ENCODE peak calls at places on chromosomes 11 and 22, in seven cellular contexts. C is HCT116; V is left lung; G is mammary epithelial cell; F is OCI-LY7; L is CD8-positive, alpha-beta T cell; Y is K562. B is an unnamed sample. For H3K4me1 and H3K36me3, the result is how much of the 10 kb centered on the place peaks cover.

GRCh38 chr11:8070417-8071101 is 10.5 kb upstream of the TUB start:
- DNase-seq in C (peak), V (no peak), G (peak), F (peak), L (no peak), Y (peak), B (no peak)

GRCh38 chr11:22927793-22928192 is 67.5 kb upstream of the CCDC179 start:
- DNase-seq in C (no peak), V (no peak), G (no peak), F (no peak), L (no peak), Y (no peak), B (no peak)

GRCh38 chr22:46057762-46058420 is 80.9 kb upstream of the WNT7B start:
- DNase-seq in C (no peak), V (peak), G (peak), F (peak), L (peak), Y (no peak), B (no peak)

GRCh38 chr22:36285545-36285944 is 32.6 kb downstream of the APOL1 start:
- DNase-seq in C (no peak), V (no peak), G (no peak), F (no peak), L (no peak), Y (no peak), B (no peak)

GRCh38 chr11:111736621-111737055 is 29.6 kb downstream of the PPP2R1B start:
- DNase-seq in C (no peak), V (no peak), G (no peak), F (no peak), L (no peak), Y (no peak), B (no peak)

GRCh38 chr22:50206599-50206998 is 5.8 kb downstream of the SELENOO start:
- DNase-seq in C (no peak), V (peak), G (no peak), F (peak), L (no peak), Y (peak), B (no peak)

GRCh38 chr22:35910013-35910860 is 118.4 kb downstream of the RBFOX2 start:
- DNase-seq in C (no peak), V (no peak), G (no peak), F (no peak), L (no peak), Y (no peak), B (no peak)

GRCh38 chr11:77547863-77548551 is 41.7 kb upstream of the AQP11 start:
- DNase-seq in C (peak), V (no peak), G (peak), F (peak), L (peak), Y (peak), B (peak)

GRCh38 chr11:128174465-128175101 is 412.8 kb downstream of the ETS1 start:
- DNase-seq in C (no peak), V (no peak), G (no peak), F (no peak), L (no peak), Y (no peak), B (no peak)

GRCh38 chr11:133843454-133843987 is 1.8 kb downstream of the SPATA19 start:
- DNase-seq in C (no peak), V (no peak), G (no peak), F (no peak), L (no peak), Y (no peak), B (no peak)

GRCh38 chr11:12331239-12331874 is 46.0 kb upstream of the PARVA start:
- DNase-seq in C (peak), V (peak), G (peak), F (peak), L (peak), Y (peak), B (peak)

GRCh38 chr22:25764270-25765015 is 22.5 kb downstream of the MYO18B start:
- DNase-seq in C (no peak), V (no peak), G (no peak), F (no peak), L (no peak), Y (peak), B (no peak)

GRCh38 chr11:73274722-73275380 is 2.7 kb downstream of the P2RY6 start:
- DNase-seq in C (no peak), V (no peak), G (no peak), F (no peak), L (no peak), Y (no peak), B (no peak)

GRCh38 chr22:38788417-38788816 is 5.5 kb downstream of the DNAL4 start:
- DNase-seq in C (no peak), V (no peak), G (peak), F (no peak), L (no peak), Y (no peak), B (no peak)

GRCh38 chr11:32145282-32145681 is 54.4 kb downstream of the RCN1 start:
- DNase-seq in C (no peak), V (no peak), G (no peak), F (no peak), L (no peak), Y (no peak), B (no peak)

GRCh38 chr11:77602385-77603105 is 12.8 kb downstream of the AQP11 start:
- DNase-seq in C (no peak), V (no peak), G (peak), F (no peak), L (no peak), Y (peak), B (no peak)

GRCh38 chr11:122108192-122108799 is 7.7 kb downstream of the BLID start:
- DNase-seq in C (peak), V (no peak), G (no peak), F (peak), L (no peak), Y (peak), B (no peak)

GRCh38 chr11:17651061-17651460 is 68.3 kb upstream of the MYOD1 start:
- DNase-seq in C (no peak), V (no peak), G (no peak), F (no peak), L (no peak), Y (no peak), B (no peak)

GRCh38 chr11:58707767-58708166 is 24.0 kb downstream of the GLYAT start:
- DNase-seq in C (no peak), V (no peak), G (no peak), F (no peak), L (no peak), Y (no peak), B (no peak)

GRCh38 chr22:20180245-20180630 is 29.4 kb upstream of the CCDC188 start:
- DNase-seq in C (no peak), V (no peak), G (no peak), F (no peak), L (no peak), Y (peak), B (no peak)

GRCh38 chr22:20181194-20181931 is 30.5 kb upstream of the CCDC188 start:
- DNase-seq in C (no peak), V (no peak), G (no peak), F (no peak), L (no peak), Y (no peak), B (no peak)

GRCh38 chr22:20182378-20182777 is 31.5 kb upstream of the CCDC188 start:
- DNase-seq in C (no peak), V (no peak), G (no peak), F (no peak), L (no peak), Y (no peak), B (no peak)

GRCh38 chr22:20179455-20180244 is 28.8 kb upstream of the CCDC188 start:
- DNase-seq in C (no peak), V (no peak), G (no peak), F (no peak), L (no peak), Y (no peak), B (no peak)

GRCh38 chr22:20180640-20181039 is 29.8 kb upstream of the CCDC188 start:
- DNase-seq in C (no peak), V (no peak), G (no peak), F (no peak), L (no peak), Y (no peak), B (no peak)
- H3K4me1 ChIP-seq in C (under half), V (under half), G (under half), F (under half), L (under half), Y (under half), B (under half)

GRCh38 chr22:41437198-41437597 is 9.4 kb downstream of the TOB2 start:
- DNase-seq in C (no peak), V (no peak), G (no peak), F (no peak), L (no peak), Y (no peak), B (no peak)
- H3K36me3 ChIP-seq in C (under half), V (under half), G (under half), F (half or more), L (under half), Y (half or more), B (under half)

DNA sequence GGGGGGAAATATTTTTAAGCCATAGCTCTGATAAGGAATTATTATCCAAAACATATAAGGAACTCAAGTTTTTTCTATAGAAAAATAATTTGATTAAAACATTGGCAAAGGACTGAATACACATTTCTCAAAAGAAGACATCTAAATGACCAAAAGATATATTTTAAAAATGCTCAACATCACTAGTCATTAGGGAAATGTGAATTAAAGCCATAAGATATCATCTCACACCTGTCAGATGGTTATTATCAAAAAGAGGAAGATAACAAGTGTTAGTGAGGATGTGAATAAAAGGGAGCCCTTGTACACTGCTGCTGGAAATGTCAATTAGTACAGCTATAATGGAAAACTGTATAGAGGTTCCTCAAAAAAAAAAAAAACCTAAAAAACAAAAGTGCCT is 425.0 kb downstream of the DYNC2H1 start:
- DNase-seq in C (no peak), V (no peak), G (no peak), F (no peak), L (no peak), Y (no peak), B (no peak)
- H3K27ac ChIP-seq in C (no peak), V (no peak), G (no peak), F (no peak), L (no peak), Y (no peak), B (no peak)

GRCh38 chr22:43475549-43476076 is 63.8 kb downstream of the MPPED1 start:
- DNase-seq in C (no peak), V (no peak), G (no peak), F (no peak), L (no peak), Y (no peak), B (no peak)
- H3K4me1 ChIP-seq in C (under half), V (under half), G (under half), F (under half), L (under half), Y (under half), B (under half)

GRCh38 chr11:45906965-45907591 is at the start of gene FREY1:
- DNase-seq in C (no peak), V (no peak), G (no peak), F (no peak), L (no peak), Y (no peak), B (no peak)
- H3K36me3 ChIP-seq in C (under half), V (under half), G (under half), F (under half), L (under half), Y (under half), B (under half)

GRCh38 chr22:24482998-24483397 is 12.1 kb upstream of the UPB1 start:
- DNase-seq in C (no peak), V (no peak), G (no peak), F (no peak), L (no peak), Y (no peak), B (no peak)

GRCh38 chr22:24485170-24485569 is 10.0 kb upstream of the UPB1 start:
- DNase-seq in C (no peak), V (no peak), G (no peak), F (no peak), L (no peak), Y (no peak), B (no peak)

GRCh38 chr22:24483966-24484545 is 11.1 kb upstream of the UPB1 start:
- DNase-seq in C (no peak), V (no peak), G (no peak), F (no peak), L (no peak), Y (no peak), B (no peak)

GRCh38 chr22:24482586-24482985 is 12.5 kb upstream of the UPB1 start:
- DNase-seq in C (no peak), V (no peak), G (peak), F (no peak), L (no peak), Y (no peak), B (no peak)

GRCh38 chr22:24481641-24482040 is 13.5 kb upstream of the UPB1 start:
- DNase-seq in C (no peak), V (no peak), G (no peak), F (no peak), L (no peak), Y (no peak), B (no peak)
- H3K27ac ChIP-seq in C (no peak), V (peak), G (peak), F (no peak), L (no peak), Y (no peak), B (no peak)

DNA sequence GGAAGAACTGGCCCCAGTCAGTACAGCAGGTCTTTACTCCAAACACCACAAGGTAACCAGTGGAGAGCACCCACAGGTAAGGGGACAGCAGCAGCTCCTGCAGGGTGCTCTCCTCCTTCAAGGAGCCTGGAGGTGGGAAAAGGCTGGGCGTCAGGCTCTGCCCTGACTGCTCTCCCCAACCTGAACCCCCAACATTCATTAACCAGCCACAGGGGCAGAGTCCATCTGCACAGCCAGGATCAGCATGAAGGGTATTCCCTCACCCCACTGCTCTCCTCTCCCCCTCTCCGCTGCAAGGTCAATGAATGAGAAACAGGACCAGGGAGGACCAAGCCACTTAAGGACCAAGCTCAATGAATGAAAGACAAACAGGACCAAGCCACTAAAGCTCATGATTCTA is 3.7 kb downstream of the SLC37A4 start:
- DNase-seq in C (no peak), V (no peak), G (no peak), F (no peak), L (no peak), Y (no peak), B (no peak)
- H3K4me1 ChIP-seq in C (under half), V (under half), G (under half), F (under half), L (under half), Y (half or more), B (under half)

GRCh38 chr11:130234315-130234714 is 74.7 kb downstream of the ST14 start:
- DNase-seq in C (no peak), V (no peak), G (no peak), F (no peak), L (no peak), Y (no peak), B (no peak)
- H3K36me3 ChIP-seq in C (under half), V (under half), G (under half), F (half or more), L (under half), Y (under half), B (under half)

GRCh38 chr11:63920870-63921417 is 4.0 kb upstream of the RCOR2 start:
- DNase-seq in C (no peak), V (no peak), G (no peak), F (peak), L (peak), Y (peak), B (no peak)

GRCh38 chr11:63917685-63918523 is 940 bp upstream of the RCOR2 start:
- DNase-seq in C (peak), V (peak), G (no peak), F (peak), L (peak), Y (peak), B (no peak)

GRCh38 chr11:63918576-63919171 is 1.7 kb upstream of the RCOR2 start:
- DNase-seq in C (no peak), V (no peak), G (no peak), F (no peak), L (no peak), Y (peak), B (no peak)

GRCh38 chr11:63920126-63920869 is 3.3 kb upstream of the RCOR2 start:
- DNase-seq in C (no peak), V (peak), G (no peak), F (no peak), L (no peak), Y (no peak), B (no peak)

GRCh38 chr11:63919267-63920125 is 2.5 kb upstream of the RCOR2 start:
- DNase-seq in C (no peak), V (no peak), G (no peak), F (no peak), L (no peak), Y (peak), B (no peak)
- H3K27ac ChIP-seq in C (peak), V (no peak), G (no peak), F (no peak), L (no peak), Y (peak), B (no peak)

B was measured in effector memory CD4-positive, alpha-beta T cell.